ENCODE peak calls at places on chromosome 15, in five cellular contexts. Q, F, L, G and I are unnamed samples.

GRCh38 chr15:78211189-78211921 is 23.0 kb downstream of the ACSBG1 start:
- DNase-seq in Q (no peak), F (no peak), L (peak), G (no peak), I (no peak)

GRCh38 chr15:78619022-78619950 is 1.5 kb downstream of the CHRNA3 start:
- DNase-seq in Q (no peak), F (peak), L (no peak), G (no peak), I (no peak)

GRCh38 chr15:76173317-76173834 is 113.6 kb downstream of the TMEM266 start:
- DNase-seq in Q (no peak), F (no peak), L (no peak), G (no peak), I (no peak)

GRCh38 chr15:44289352-44289790 is 852 bp downstream of the GOLM2 start:
- DNase-seq in Q (no peak), F (no peak), L (no peak), G (no peak), I (no peak)

GRCh38 chr15:25323420-25323819 is 115.4 kb downstream of the UBE3A start:
- DNase-seq in Q (no peak), F (no peak), L (no peak), G (no peak), I (no peak)

GRCh38 chr15:49645277-49645676 is 24.4 kb downstream of the DTWD1 start:
- DNase-seq in Q (no peak), F (no peak), L (no peak), G (peak), I (no peak)

GRCh38 chr15:96037584-96037983 is 292.9 kb upstream of the NR2F2 start:
- DNase-seq in Q (no peak), F (no peak), L (no peak), G (peak), I (no peak)

GRCh38 chr15:49235446-49236207 is 65.6 kb downstream of the GALK2 start:
- DNase-seq in Q (peak), F (peak), L (peak), G (peak), I (peak)

GRCh38 chr15:53072077-53072476 is 281.9 kb upstream of the ONECUT1 start:
- DNase-seq in Q (peak), F (no peak), L (peak), G (peak), I (peak)

GRCh38 chr15:101151286-101151685 is 100.6 kb downstream of the CHSY1 start:
- DNase-seq in Q (no peak), F (no peak), L (no peak), G (no peak), I (no peak)

GRCh38 chr15:25728816-25729215 is 134.3 kb downstream of the ATP10A start:
- DNase-seq in Q (no peak), F (no peak), L (no peak), G (no peak), I (no peak)

GRCh38 chr15:99151156-99151555 is 46.3 kb downstream of the SYNM start:
- DNase-seq in Q (no peak), F (no peak), L (no peak), G (no peak), I (no peak)

GRCh38 chr15:75884041-75884440 is 19.6 kb upstream of the FBXO22 start:
- DNase-seq in Q (no peak), F (no peak), L (no peak), G (peak), I (peak)

GRCh38 chr15:23687143-23687470 is at the start of gene NDN:
- DNase-seq in Q (no peak), F (peak), L (no peak), G (peak), I (no peak)

GRCh38 chr15:31268911-31269784 is 57.5 kb upstream of the KLF13 start:
- DNase-seq in Q (no peak), F (no peak), L (no peak), G (no peak), I (no peak)

GRCh38 chr15:70342141-70342540 is 244.4 kb upstream of the TLE3 start:
- DNase-seq in Q (no peak), F (no peak), L (no peak), G (no peak), I (no peak)

GRCh38 chr15:74790080-74790916 is 8.4 kb downstream of the CSK start:
- DNase-seq in Q (no peak), F (peak), L (no peak), G (peak), I (no peak)

GRCh38 chr15:101152914-101153313 is 98.9 kb downstream of the CHSY1 start:
- DNase-seq in Q (no peak), F (no peak), L (peak), G (no peak), I (no peak)

GRCh38 chr15:90903733-90904536 is 833 bp downstream of the MAN2A2 start:
- DNase-seq in Q (no peak), F (no peak), L (peak), G (no peak), I (no peak)

GRCh38 chr15:61036121-61036520 is 193.0 kb downstream of the RORA start:
- DNase-seq in Q (no peak), F (no peak), L (no peak), G (no peak), I (no peak)

GRCh38 chr15:65421360-65422215 is 1.2 kb downstream of the IGDCC4 start:
- DNase-seq in Q (no peak), F (peak), L (no peak), G (peak), I (no peak)

GRCh38 chr15:31455499-31455898 is 128.9 kb downstream of the KLF13 start:
- DNase-seq in Q (no peak), F (no peak), L (no peak), G (no peak), I (no peak)

GRCh38 chr15:61227269-61228024 is 1.7 kb downstream of the RORA start:
- DNase-seq in Q (no peak), F (peak), L (peak), G (peak), I (peak)

GRCh38 chr15:35874260-35874905 is 328.4 kb upstream of the DPH6 start:
- DNase-seq in Q (peak), F (no peak), L (peak), G (peak), I (peak)

GRCh38 chr15:51736646-51737537 is 563 bp downstream of the LYSMD2 start:
- DNase-seq in Q (no peak), F (peak), L (peak), G (no peak), I (no peak)

GRCh38 chr15:27650244-27650643 is 448.9 kb downstream of the OCA2 start:
- DNase-seq in Q (no peak), F (no peak), L (no peak), G (no peak), I (no peak)

GRCh38 chr15:80778964-80779657 is at the start of gene CEMIP:
- DNase-seq in Q (no peak), F (peak), L (peak), G (peak), I (peak)

GRCh38 chr15:80480909-80481308 is 76.7 kb downstream of the ARNT2 start:
- DNase-seq in Q (no peak), F (no peak), L (no peak), G (peak), I (peak)

GRCh38 chr15:76961277-76962010 is 29.9 kb downstream of the RCN2 start:
- DNase-seq in Q (no peak), F (no peak), L (no peak), G (no peak), I (no peak)

GRCh38 chr15:85059734-85060133 is 78.1 kb downstream of the PDE8A start:
- DNase-seq in Q (no peak), F (no peak), L (no peak), G (no peak), I (no peak)

GRCh38 chr15:50150349-50150748 is 31.3 kb upstream of the ATP8B4 start:
- DNase-seq in Q (no peak), F (no peak), L (no peak), G (no peak), I (no peak)

GRCh38 chr15:51846463-51847230 is 17.2 kb downstream of the TMOD3 start:
- DNase-seq in Q (no peak), F (no peak), L (peak), G (peak), I (peak)

GRCh38 chr15:37015025-37015424 is 85.3 kb downstream of the MEIS2 start:
- DNase-seq in Q (peak), F (no peak), L (no peak), G (no peak), I (peak)

GRCh38 chr15:32981536-32981935 is 213.0 kb downstream of the FMN1 start:
- DNase-seq in Q (no peak), F (no peak), L (no peak), G (peak), I (no peak)

GRCh38 chr15:88613074-88613944 is 7.8 kb upstream of the AEN start:
- DNase-seq in Q (no peak), F (no peak), L (no peak), G (peak), I (no peak)

GRCh38 chr15:92780816-92781215 is 119.3 kb upstream of the CHD2 start:
- DNase-seq in Q (no peak), F (peak), L (peak), G (no peak), I (no peak)

GRCh38 chr15:92781925-92782453 is 118.1 kb upstream of the CHD2 start:
- DNase-seq in Q (no peak), F (no peak), L (no peak), G (no peak), I (no peak)

GRCh38 chr15:92779874-92780273 is 120.2 kb upstream of the CHD2 start:
- DNase-seq in Q (no peak), F (no peak), L (no peak), G (no peak), I (no peak)
- H3K4me2 ChIP-seq in Q (no peak), F (no peak), L (no peak), G (no peak), I (no peak)

DNA sequence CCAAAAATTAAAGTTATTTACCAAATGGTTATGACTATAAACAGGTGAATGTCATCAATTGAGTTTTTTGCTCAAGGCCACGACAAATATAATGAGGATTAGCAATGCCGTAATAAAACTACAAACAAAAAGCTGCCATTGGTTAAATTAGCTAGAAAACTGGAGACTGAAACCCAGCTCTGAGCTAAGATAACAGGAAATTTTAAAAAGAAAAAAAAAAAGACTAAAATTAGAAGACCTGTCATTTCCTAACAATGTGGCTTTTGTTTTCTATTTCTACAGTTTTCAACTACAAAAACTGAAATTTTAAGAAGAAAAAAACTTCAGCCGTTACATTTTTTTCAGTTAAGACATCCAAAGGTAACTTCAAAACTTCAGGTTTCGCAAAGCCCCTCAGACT is 9.7 kb downstream of the SLC12A6 start:
- DNase-seq in Q (no peak), F (no peak), L (no peak), G (no peak), I (no peak)
- H3K4me2 ChIP-seq in Q (no peak), F (no peak), L (no peak), G (no peak), I (no peak)

DNA sequence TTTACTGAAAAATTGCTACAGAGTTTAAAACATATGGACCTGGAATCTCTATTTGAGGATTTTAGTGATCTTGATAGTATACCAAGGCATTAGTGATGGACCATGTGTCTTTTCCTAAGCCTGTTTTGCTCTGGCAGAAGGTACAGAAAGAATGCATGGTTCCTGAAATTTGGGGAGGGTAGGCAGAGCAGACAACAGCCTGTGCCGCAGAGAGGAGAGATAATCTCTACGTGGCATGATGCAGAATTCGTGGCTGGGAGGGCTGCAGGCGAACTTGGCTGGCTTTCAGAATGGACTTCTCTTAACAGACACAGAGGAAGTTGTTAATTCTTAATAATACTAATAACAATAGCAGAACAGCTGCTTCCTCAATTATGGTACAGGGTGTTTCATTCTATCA is 137.5 kb upstream of the FOXB1 start:
- DNase-seq in Q (no peak), F (peak), L (no peak), G (no peak), I (no peak)
- H3K4me2 ChIP-seq in Q (no peak), F (no peak), L (no peak), G (no peak), I (no peak)

GRCh38 chr15:57592836-57593420 is 1.2 kb downstream of the MYZAP start:
- DNase-seq in Q (no peak), F (no peak), L (no peak), G (no peak), I (no peak)
- H3K4me2 ChIP-seq in Q (peak), F (no peak), L (no peak), G (no peak), I (no peak)

GRCh38 chr15:69117431-69117841 is 43.0 kb upstream of the GLCE start:
- DNase-seq in Q (no peak), F (peak), L (no peak), G (no peak), I (peak)
- H3K4me2 ChIP-seq in Q (no peak), F (no peak), L (no peak), G (peak), I (peak)

DNA sequence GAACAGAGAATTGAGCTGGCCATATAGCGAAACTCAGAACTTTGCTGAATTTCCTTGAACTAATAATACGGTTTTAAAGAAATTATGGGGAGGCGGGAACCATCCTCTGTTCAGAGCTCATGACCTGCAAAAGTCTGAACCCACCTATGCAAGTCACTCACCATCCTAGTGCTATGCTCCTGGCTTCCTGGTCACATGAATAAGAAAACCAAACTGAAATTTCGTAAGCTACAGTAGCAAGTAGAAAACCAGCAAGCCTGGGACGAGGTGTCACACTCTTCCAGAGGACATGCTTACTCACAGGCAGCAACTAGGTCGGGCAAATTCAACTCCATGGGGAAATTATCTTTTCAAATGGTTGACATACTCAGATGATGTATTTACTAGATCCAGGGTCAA is 31.2 kb downstream of the LDHAL6B start:
- DNase-seq in Q (no peak), F (no peak), L (peak), G (no peak), I (no peak)
- H3K4me2 ChIP-seq in Q (no peak), F (no peak), L (peak), G (no peak), I (no peak)

DNA sequence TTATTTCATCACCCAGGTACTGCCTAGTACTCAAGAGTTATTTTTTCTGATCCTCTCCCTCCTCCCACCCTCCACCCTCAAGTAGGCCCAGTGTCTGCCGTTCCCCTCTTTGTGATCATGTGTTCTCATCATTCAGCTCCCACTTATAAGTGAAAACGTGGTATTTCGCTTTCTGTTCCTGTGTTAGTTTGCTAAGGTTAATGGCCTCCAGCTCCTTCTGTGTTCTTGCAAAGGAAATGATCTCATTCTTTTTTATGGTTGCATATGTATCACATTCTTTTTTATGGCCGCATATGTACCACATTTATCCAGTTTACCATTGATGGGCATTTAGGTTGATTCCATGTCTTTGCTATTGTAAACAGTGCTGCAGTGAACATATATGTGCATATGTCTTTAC is 8.2 kb upstream of the GANC start:
- DNase-seq in Q (no peak), F (no peak), L (no peak), G (no peak), I (no peak)
- H3K4me2 ChIP-seq in Q (no peak), F (no peak), L (no peak), G (no peak), I (no peak)

DNA sequence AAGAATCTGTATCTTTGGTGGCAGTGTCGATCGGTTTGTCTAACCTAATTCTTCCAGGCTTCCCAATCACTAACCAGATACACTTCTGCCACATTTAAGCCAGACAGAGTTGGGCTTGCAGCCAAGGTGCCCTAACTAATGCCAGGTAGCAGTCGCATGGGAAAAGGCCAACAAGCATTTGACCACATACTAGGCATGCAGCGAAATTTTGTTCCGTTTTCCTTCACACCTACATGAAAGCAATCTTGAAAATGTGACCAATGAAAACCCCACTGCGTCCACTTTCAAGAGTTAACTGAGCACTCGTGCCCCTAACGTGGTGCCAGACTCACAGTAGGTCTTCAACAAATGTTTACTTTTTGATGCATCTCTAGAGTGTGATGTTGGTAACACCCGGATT is 192.2 kb upstream of the TPM1 start:
- DNase-seq in Q (no peak), F (no peak), L (no peak), G (no peak), I (no peak)
- H3K4me2 ChIP-seq in Q (no peak), F (peak), L (peak), G (no peak), I (peak)